ENCODE peak calls at places on chromosomes 5 and 9, in six cellular contexts. U is stimulated activated CD8-positive, alpha-beta memory T cell treated with anti-CD3 and anti-CD28 coated beads, Interleukin-7, amount 100 ng/mL, for 1 hour; J is activated CD4-positive, CD25-positive, alpha-beta regulatory T cell; E is NCI-H1092 treated with DMSO at 0.1 percent for 48 hours; B is hepatocyte; W is posterior vena cava. X is an unnamed sample.

GRCh38 chr5:81972496-81972791 is 621 bp downstream of the ATG10 start:
- DNase-seq in W (no peak), U (no peak), E (no peak), J (no peak), B (no peak), X (no peak)

GRCh38 chr5:136064510-136064909 is 35.7 kb downstream of the TGFBI start:
- DNase-seq in E (no peak), B (no peak), U (no peak), J (no peak), W (no peak), X (no peak)

GRCh38 chr5:15791859-15792258 is 291.9 kb downstream of the FBXL7 start:
- DNase-seq in B (no peak), E (no peak), U (no peak), J (no peak), W (no peak), X (no peak)

GRCh38 chr5:43601454-43602260 is 1.3 kb upstream of the NNT start:
- DNase-seq in J (no peak), W (no peak), E (peak), U (no peak), B (no peak), X (no peak)

GRCh38 chr5:136159457-136159856 is 26.8 kb downstream of the SMAD5 start:
- DNase-seq in U (no peak), W (no peak), E (no peak), J (no peak), B (no peak), X (no peak)

GRCh38 chr5:5751987-5752386 is 329.5 kb downstream of the ICE1 start:
- DNase-seq in J (no peak), W (no peak), B (no peak), U (no peak), E (peak), X (no peak)

GRCh38 chr9:82021198-82021597 is 32.6 kb downstream of the SPATA31D1 start:
- DNase-seq in J (no peak), W (no peak), U (no peak), B (peak), E (no peak), X (no peak)

GRCh38 chr9:123541441-123541840 is 185.4 kb downstream of the CRB2 start:
- DNase-seq in B (no peak), J (no peak), U (no peak), E (no peak), W (no peak), X (no peak)

GRCh38 chr5:82421119-82421518 is 143.0 kb upstream of the RPS23 start:
- DNase-seq in J (no peak), W (no peak), B (no peak), E (no peak), U (no peak), X (no peak)

GRCh38 chr5:126973193-126973592 is 57.2 kb downstream of the MARCHF3 start:
- DNase-seq in J (no peak), B (no peak), W (no peak), U (no peak), E (no peak), X (no peak)

GRCh38 chr9:131405429-131405828 is 11.5 kb downstream of the PRRC2B start:
- DNase-seq in W (peak), J (no peak), U (no peak), E (no peak), B (no peak), X (no peak)